ENCODE peak calls at places on chromosome 12, in nine cellular contexts. One of them, this sample, is unnamed.

GRCh38 chr12:73266206-73266605 is 994.0 kb downstream of the TRHDE start:
- DNase-seq in endothelial cell: no peak
- DNase-seq in SK-N-SH: no peak
- DNase-seq in testis: no peak
- DNase-seq in HCT116: no peak
- DNase-seq in A549: no peak
- DNase-seq in GM13977: no peak
- DNase-seq in breast epithelium: no peak
- DNase-seq in nephron progenitor cell: no peak
- DNase-seq in this sample: no peak

GRCh38 chr12:57280234-57281062 is 29.5 kb upstream of the STAC3 start:
- DNase-seq in A549: peak
- DNase-seq in breast epithelium: no peak
- DNase-seq in GM13977: peak
- DNase-seq in testis: no peak
- DNase-seq in nephron progenitor cell: no peak
- DNase-seq in SK-N-SH: no peak
- DNase-seq in HCT116: peak
- DNase-seq in endothelial cell: no peak
- DNase-seq in this sample: no peak

GRCh38 chr12:2154050-2154449 is 101.3 kb downstream of the CACNA1C start:
- DNase-seq in SK-N-SH: no peak
- DNase-seq in HCT116: no peak
- DNase-seq in endothelial cell: no peak
- DNase-seq in testis: no peak
- DNase-seq in nephron progenitor cell: no peak
- DNase-seq in breast epithelium: no peak
- DNase-seq in GM13977: no peak
- DNase-seq in A549: no peak
- DNase-seq in this sample: no peak

GRCh38 chr12:124412646-124413015 is 117.7 kb downstream of the RFLNA start:
- DNase-seq in SK-N-SH: no peak
- DNase-seq in GM13977: no peak
- DNase-seq in nephron progenitor cell: no peak
- DNase-seq in testis: no peak
- DNase-seq in breast epithelium: no peak
- DNase-seq in A549: no peak
- DNase-seq in HCT116: no peak
- DNase-seq in endothelial cell: no peak
- DNase-seq in this sample: no peak

GRCh38 chr12:20376984-20377383 is 8.6 kb downstream of the PDE3A start:
- DNase-seq in breast epithelium: no peak
- DNase-seq in testis: no peak
- DNase-seq in endothelial cell: no peak
- DNase-seq in GM13977: no peak
- DNase-seq in A549: peak
- DNase-seq in SK-N-SH: peak
- DNase-seq in HCT116: peak
- DNase-seq in nephron progenitor cell: no peak
- DNase-seq in this sample: no peak

GRCh38 chr12:1928439-1929121 is 10.1 kb upstream of the CACNA2D4 start:
- DNase-seq in GM13977: no peak
- DNase-seq in nephron progenitor cell: no peak
- DNase-seq in breast epithelium: no peak
- DNase-seq in testis: peak
- DNase-seq in HCT116: no peak
- DNase-seq in SK-N-SH: peak
- DNase-seq in endothelial cell: no peak
- DNase-seq in A549: no peak
- DNase-seq in this sample: no peak

GRCh38 chr12:21656931-21657335 is 709 bp downstream of the LDHB start:
- DNase-seq in testis: peak
- DNase-seq in HCT116: peak
- DNase-seq in A549: peak
- DNase-seq in breast epithelium: no peak
- DNase-seq in endothelial cell: peak
- DNase-seq in nephron progenitor cell: peak
- DNase-seq in SK-N-SH: peak
- DNase-seq in GM13977: no peak
- DNase-seq in this sample: no peak

GRCh38 chr12:65607271-65607880 is 216.9 kb upstream of the HMGA2 start:
- DNase-seq in HCT116: no peak
- DNase-seq in A549: no peak
- DNase-seq in SK-N-SH: no peak
- DNase-seq in GM13977: no peak
- DNase-seq in testis: no peak
- DNase-seq in nephron progenitor cell: no peak
- DNase-seq in endothelial cell: no peak
- DNase-seq in breast epithelium: peak
- DNase-seq in this sample: no peak

GRCh38 chr12:46459881-46460545 is 87.4 kb upstream of the SLC38A2 start:
- DNase-seq in SK-N-SH: no peak
- DNase-seq in HCT116: no peak
- DNase-seq in A549: no peak
- DNase-seq in endothelial cell: no peak
- DNase-seq in testis: no peak
- DNase-seq in GM13977: no peak
- DNase-seq in breast epithelium: no peak
- DNase-seq in nephron progenitor cell: no peak
- DNase-seq in this sample: no peak

GRCh38 chr12:131134523-131135310 is 181.0 kb downstream of the ADGRD1 start:
- DNase-seq in breast epithelium: no peak
- DNase-seq in testis: peak
- DNase-seq in SK-N-SH: no peak
- DNase-seq in HCT116: no peak
- DNase-seq in A549: no peak
- DNase-seq in GM13977: no peak
- DNase-seq in nephron progenitor cell: no peak
- DNase-seq in endothelial cell: peak
- DNase-seq in this sample: no peak

GRCh38 chr12:113683566-113683965 is 211.9 kb upstream of the LHX5 start:
- DNase-seq in HCT116: no peak
- DNase-seq in nephron progenitor cell: no peak
- DNase-seq in A549: no peak
- DNase-seq in GM13977: no peak
- DNase-seq in breast epithelium: no peak
- DNase-seq in SK-N-SH: no peak
- DNase-seq in testis: no peak
- DNase-seq in endothelial cell: no peak
- DNase-seq in this sample: no peak

GRCh38 chr12:31765931-31766330 is 37.1 kb upstream of the AMN1 start:
- DNase-seq in HCT116: no peak
- DNase-seq in SK-N-SH: no peak
- DNase-seq in testis: no peak
- DNase-seq in endothelial cell: no peak
- DNase-seq in A549: no peak
- DNase-seq in breast epithelium: no peak
- DNase-seq in nephron progenitor cell: no peak
- DNase-seq in GM13977: no peak
- DNase-seq in this sample: no peak

GRCh38 chr12:31772186-31772585 is 43.4 kb upstream of the AMN1 start:
- DNase-seq in A549: no peak
- DNase-seq in GM13977: no peak
- DNase-seq in endothelial cell: no peak
- DNase-seq in testis: no peak
- DNase-seq in breast epithelium: no peak
- DNase-seq in HCT116: no peak
- DNase-seq in SK-N-SH: no peak
- DNase-seq in nephron progenitor cell: no peak
- DNase-seq in this sample: no peak

GRCh38 chr12:31773223-31773750 is 44.5 kb upstream of the AMN1 start:
- DNase-seq in SK-N-SH: peak
- DNase-seq in HCT116: no peak
- DNase-seq in A549: peak
- DNase-seq in breast epithelium: no peak
- DNase-seq in endothelial cell: no peak
- DNase-seq in GM13977: no peak
- DNase-seq in testis: no peak
- DNase-seq in nephron progenitor cell: peak
- DNase-seq in this sample: no peak

GRCh38 chr12:31772685-31773222 is 43.9 kb upstream of the AMN1 start:
- DNase-seq in breast epithelium: no peak
- DNase-seq in endothelial cell: peak
- DNase-seq in SK-N-SH: no peak
- DNase-seq in testis: no peak
- DNase-seq in GM13977: no peak
- DNase-seq in A549: peak
- DNase-seq in HCT116: no peak
- DNase-seq in nephron progenitor cell: no peak
- DNase-seq in this sample: no peak

DNA sequence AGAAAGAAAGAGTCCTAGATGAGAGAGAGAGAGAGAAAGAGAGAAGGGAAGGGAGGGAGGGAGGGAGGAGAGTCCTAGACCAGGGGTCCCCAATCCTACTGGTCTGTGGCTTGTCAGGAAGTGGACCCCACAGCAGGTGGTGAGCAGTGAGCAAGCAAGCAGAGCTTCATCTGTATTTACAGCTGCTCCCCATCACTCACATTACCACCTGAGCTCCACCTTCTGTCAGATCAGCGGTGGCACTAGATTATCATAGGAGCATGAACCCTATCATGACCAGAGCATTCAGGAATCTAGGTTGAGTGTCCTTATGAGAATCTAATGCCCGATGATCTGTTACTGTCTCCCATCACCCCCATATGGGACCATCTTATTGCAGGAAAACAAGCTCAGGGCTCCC is 39.2 kb upstream of the AMN1 start:
- DNase-seq in HCT116: no peak
- DNase-seq in GM13977: no peak
- DNase-seq in breast epithelium: no peak
- DNase-seq in endothelial cell: no peak
- DNase-seq in nephron progenitor cell: no peak
- DNase-seq in A549: no peak
- DNase-seq in testis: no peak
- DNase-seq in SK-N-SH: no peak
- DNase-seq in this sample: no peak
- TF ChIP-seq CTCF in HCT116: no peak
- TF ChIP-seq CTCF in GM13977: no peak
- TF ChIP-seq CTCF in breast epithelium: no peak
- TF ChIP-seq CTCF in endothelial cell: no peak
- TF ChIP-seq CTCF in nephron progenitor cell: no peak
- TF ChIP-seq CTCF in A549: no peak
- TF ChIP-seq CTCF in testis: no peak
- TF ChIP-seq CTCF in SK-N-SH: no peak
- TF ChIP-seq CTCF in this sample: no peak

GRCh38 chr12:402127-402456 is 648 bp downstream of the CCDC77 start:
- DNase-seq in SK-N-SH: peak
- DNase-seq in HCT116: no peak
- DNase-seq in breast epithelium: no peak
- DNase-seq in nephron progenitor cell: peak
- DNase-seq in endothelial cell: peak
- DNase-seq in GM13977: no peak
- DNase-seq in A549: peak
- DNase-seq in testis: no peak
- DNase-seq in this sample: no peak
- TF ChIP-seq CTCF in SK-N-SH: peak
- TF ChIP-seq CTCF in HCT116: peak
- TF ChIP-seq CTCF in breast epithelium: no peak
- TF ChIP-seq CTCF in nephron progenitor cell: peak
- TF ChIP-seq CTCF in endothelial cell: no peak
- TF ChIP-seq CTCF in GM13977: peak
- TF ChIP-seq CTCF in A549: peak
- TF ChIP-seq CTCF in testis: no peak
- TF ChIP-seq CTCF in this sample: peak

DNA sequence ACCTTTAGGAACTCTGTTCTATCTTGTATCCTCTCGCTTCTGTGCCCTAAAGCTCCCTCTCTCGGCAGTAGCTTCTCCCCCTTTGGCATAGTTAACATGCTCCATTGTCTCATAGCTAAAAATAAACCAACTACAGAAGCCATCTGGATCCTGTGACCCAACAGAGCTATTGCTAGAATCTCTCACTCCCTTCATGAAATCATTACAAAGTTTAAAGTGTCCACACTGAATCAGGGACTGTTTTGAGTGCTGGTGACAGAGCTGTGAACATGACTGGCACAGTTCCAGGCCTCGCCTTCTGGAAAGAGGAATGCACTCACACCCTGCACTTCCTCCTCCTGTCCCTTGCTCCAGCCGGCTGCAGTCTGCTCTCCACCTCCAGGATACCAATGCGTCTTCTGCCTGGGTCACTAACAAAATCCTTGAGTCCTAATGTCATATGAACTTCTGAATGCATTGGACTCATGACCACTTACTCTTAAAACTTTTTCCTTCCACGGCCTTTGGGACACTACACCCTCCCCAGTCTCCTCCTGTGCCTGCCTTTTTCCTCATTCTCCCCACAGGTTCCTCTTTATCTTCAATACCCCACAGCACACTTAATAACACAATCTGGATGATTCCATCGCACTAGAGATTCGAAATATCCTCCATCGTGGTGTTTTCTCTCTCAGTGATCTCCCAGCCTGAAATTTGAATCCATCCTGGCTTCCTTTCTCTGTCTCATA is 13.2 kb downstream of the PLBD1 start:
- DNase-seq in A549: peak
- DNase-seq in SK-N-SH: no peak
- DNase-seq in nephron progenitor cell: no peak
- DNase-seq in GM13977: no peak
- DNase-seq in testis: peak
- DNase-seq in endothelial cell: no peak
- DNase-seq in breast epithelium: peak
- DNase-seq in HCT116: peak
- DNase-seq in this sample: no peak
- TF ChIP-seq CTCF in A549: no peak
- TF ChIP-seq CTCF in SK-N-SH: no peak
- TF ChIP-seq CTCF in nephron progenitor cell: no peak
- TF ChIP-seq CTCF in GM13977: no peak
- TF ChIP-seq CTCF in testis: no peak
- TF ChIP-seq CTCF in endothelial cell: no peak
- TF ChIP-seq CTCF in breast epithelium: no peak
- TF ChIP-seq CTCF in HCT116: peak
- TF ChIP-seq CTCF in this sample: peak

GRCh38 chr12:119803391-119803791 is 73.7 kb downstream of the CIT start:
- DNase-seq in SK-N-SH: peak
- DNase-seq in endothelial cell: peak
- DNase-seq in testis: peak
- DNase-seq in nephron progenitor cell: peak
- DNase-seq in breast epithelium: no peak
- DNase-seq in HCT116: no peak
- DNase-seq in GM13977: no peak
- DNase-seq in A549: no peak
- DNase-seq in this sample: no peak

GRCh38 chr12:119808441-119808840 is 68.7 kb downstream of the CIT start:
- DNase-seq in HCT116: no peak
- DNase-seq in testis: no peak
- DNase-seq in GM13977: no peak
- DNase-seq in breast epithelium: no peak
- DNase-seq in SK-N-SH: no peak
- DNase-seq in endothelial cell: no peak
- DNase-seq in A549: no peak
- DNase-seq in nephron progenitor cell: no peak
- DNase-seq in this sample: no peak

GRCh38 chr12:119802472-119802871 is 74.6 kb downstream of the CIT start:
- DNase-seq in testis: peak
- DNase-seq in breast epithelium: no peak
- DNase-seq in endothelial cell: no peak
- DNase-seq in SK-N-SH: no peak
- DNase-seq in HCT116: no peak
- DNase-seq in GM13977: no peak
- DNase-seq in nephron progenitor cell: no peak
- DNase-seq in A549: no peak
- DNase-seq in this sample: no peak

GRCh38 chr12:119807380-119807779 is 69.7 kb downstream of the CIT start:
- DNase-seq in SK-N-SH: no peak
- DNase-seq in nephron progenitor cell: no peak
- DNase-seq in testis: no peak
- DNase-seq in GM13977: no peak
- DNase-seq in A549: no peak
- DNase-seq in breast epithelium: no peak
- DNase-seq in HCT116: no peak
- DNase-seq in endothelial cell: no peak
- DNase-seq in this sample: no peak

GRCh38 chr12:119804011-119804641 is 73.0 kb downstream of the CIT start:
- DNase-seq in GM13977: no peak
- DNase-seq in breast epithelium: no peak
- DNase-seq in A549: peak
- DNase-seq in HCT116: peak
- DNase-seq in SK-N-SH: peak
- DNase-seq in endothelial cell: peak
- DNase-seq in testis: peak
- DNase-seq in nephron progenitor cell: peak
- DNase-seq in this sample: no peak
- TF ChIP-seq CTCF in GM13977: peak
- TF ChIP-seq CTCF in breast epithelium: peak
- TF ChIP-seq CTCF in A549: peak
- TF ChIP-seq CTCF in HCT116: peak
- TF ChIP-seq CTCF in SK-N-SH: peak
- TF ChIP-seq CTCF in endothelial cell: no peak
- TF ChIP-seq CTCF in testis: peak
- TF ChIP-seq CTCF in nephron progenitor cell: peak
- TF ChIP-seq CTCF in this sample: peak

This sample was measured in chondrocyte.